ENCODE peak calls at places on chromosomes 6 and 20, in ten cellular contexts. Y, G, U, S, L, Z, D, Q, W and X are unnamed samples.

GRCh38 chr20:3406481-3407425 is 716 bp downstream of the DNAAF9 start:
- DNase-seq in G (peak), S (peak), Y (no peak), Q (peak), U (no peak), L (peak), W (no peak), Z (peak), D (no peak), X (peak)

GRCh38 chr6:45946887-45947286 is 68.8 kb downstream of the CLIC5 start:
- DNase-seq in Q (no peak), Z (no peak), W (no peak), U (no peak), Y (peak), G (no peak), L (peak), S (no peak), D (no peak), X (no peak)

GRCh38 chr6:51855310-51856082 is 231.9 kb downstream of the PKHD1 start:
- DNase-seq in G (peak), Z (no peak), W (peak), L (peak), D (peak), Y (peak), U (no peak), S (peak), Q (peak), X (peak)

GRCh38 chr20:542777-543368 is 717 bp downstream of the CSNK2A1 start:
- DNase-seq in Z (no peak), L (no peak), S (no peak), D (peak), U (peak), Y (no peak), Q (no peak), G (peak), W (no peak), X (no peak)

GRCh38 chr6:7629321-7629720 is 39.3 kb downstream of the SNRNP48 start:
- DNase-seq in Y (no peak), D (no peak), Z (no peak), G (no peak), U (no peak), Q (no peak), L (peak), W (no peak), S (no peak), X (no peak)

GRCh38 chr20:33130553-33130952 is 37.4 kb upstream of the BPIFA2 start:
- DNase-seq in S (no peak), L (peak), W (no peak), Q (no peak), U (no peak), G (no peak), Z (no peak), Y (peak), D (no peak), X (no peak)

GRCh38 chr6:149500085-149500484 is 15.3 kb upstream of the ZC3H12D start:
- DNase-seq in Q (no peak), W (no peak), Y (no peak), G (no peak), L (no peak), D (no peak), U (no peak), Z (no peak), S (no peak), X (no peak)

GRCh38 chr20:23939063-23939462 is 49.5 kb downstream of the GGTLC1 start:
- DNase-seq in Y (no peak), U (no peak), G (no peak), L (no peak), Q (no peak), D (no peak), Z (no peak), W (no peak), S (no peak), X (no peak)